ENCODE peak calls at places on chromosomes 12 and 14, in six cellular contexts. U is neural progenitor cell, M is C1 segment of cervical spinal cord, Q is T-helper 22 cell, E is smooth muscle cell of the brain vasculature, B is LoVo. R is an unnamed sample.

GRCh38 chr12:117073611-117074010 is 25.6 kb downstream of the TESC start:
- DNase-seq in U (no peak), M (no peak), Q (no peak), E (no peak), B (no peak), R (no peak)

GRCh38 chr12:24195063-24195462 is 245.6 kb upstream of the SOX5 start:
- DNase-seq in U (no peak), M (no peak), Q (no peak), E (no peak), B (no peak), R (no peak)

GRCh38 chr14:69767369-69767999 is 542 bp downstream of the SRSF5 start:
- DNase-seq in U (peak; percentile 97), M (peak; percentile 81), Q (peak; percentile 75), E (peak; percentile 70), B (peak; percentile 88), R (peak; percentile 96)

GRCh38 chr14:21104448-21105060 is 3.7 kb downstream of the TMEM253 start:
- DNase-seq in U (peak; percentile 85), M (peak; percentile 92), Q (peak; percentile 38), E (peak; percentile 61), B (peak; percentile 78), R (no peak)

GRCh38 chr14:91649930-91650329 is 82.0 kb downstream of the CATSPERB start:
- DNase-seq in U (peak; percentile 27), M (no peak), Q (no peak), E (no peak), B (peak; percentile 48), R (no peak)

GRCh38 chr12:75690556-75690955 is 179.1 kb upstream of the KRR1 start:
- DNase-seq in U (no peak), M (no peak), Q (no peak), E (peak; percentile 97), B (no peak), R (no peak)

GRCh38 chr12:50106907-50107306 is 3.1 kb downstream of the GPD1 start:
- DNase-seq in U (no peak), M (no peak), Q (no peak), E (no peak), B (no peak), R (no peak)

GRCh38 chr14:77426396-77426795 is 3.1 kb upstream of the NOXRED1 start:
- DNase-seq in U (no peak), M (no peak), Q (no peak), E (no peak), B (no peak), R (no peak)

GRCh38 chr12:114238808-114239207 is 167.1 kb downstream of the TBX5 start:
- DNase-seq in U (no peak), M (no peak), Q (no peak), E (no peak), B (no peak), R (no peak)

GRCh38 chr12:4781212-4781611 is 61.0 kb downstream of the GALNT8 start:
- DNase-seq in U (no peak), M (no peak), Q (no peak), E (no peak), B (peak; percentile 46), R (no peak)

GRCh38 chr12:78530065-78530765 is 334.4 kb upstream of the SYT1 start:
- DNase-seq in U (peak; percentile 36), M (no peak), Q (no peak), E (no peak), B (no peak), R (no peak)

GRCh38 chr12:106769078-106769477 is 5.4 kb upstream of the RIC8B start:
- DNase-seq in U (peak; percentile 42), M (no peak), Q (no peak), E (no peak), B (no peak), R (no peak)

GRCh38 chr12:62248873-62249272 is 11.3 kb upstream of the USP15 start:
- DNase-seq in U (no peak), M (no peak), Q (no peak), E (no peak), B (no peak), R (no peak)

GRCh38 chr12:62618948-62619347 is 152.3 kb downstream of the MON2 start:
- DNase-seq in U (no peak), M (no peak), Q (no peak), E (no peak), B (no peak), R (no peak)

GRCh38 chr12:27899151-27899661 is 73.3 kb downstream of the PTHLH start:
- DNase-seq in U (no peak), M (no peak), Q (no peak), E (peak; percentile 60), B (no peak), R (no peak)

GRCh38 chr14:23454445-23454856 is 15.1 kb upstream of the NGDN start:
- DNase-seq in U (no peak), M (no peak), Q (no peak), E (no peak), B (no peak), R (no peak)